ENCODE peak calls at places on chromosome 10, in eight cellular contexts. U is prostate gland, H is endodermal cell, E is fibroblast of lung, M is caudate nucleus, W is spleen, G is sigmoid colon, P is psoas muscle. Z is an unnamed sample.

GRCh38 chr10:100151901-100152300 is 33.9 kb downstream of the ERLIN1 start:
- DNase-seq in U (no peak), H (no peak), E (no peak), M (no peak), W (no peak), G (no peak), P (no peak), Z (no peak)

GRCh38 chr10:43137701-43137970 is 609 bp upstream of the CSGALNACT2 start:
- DNase-seq in U (no peak), H (peak), E (peak), M (peak), W (peak), G (no peak), P (peak), Z (peak)

GRCh38 chr10:51244308-51244707 is 170.0 kb downstream of the PRKG1 start:
- DNase-seq in U (no peak), H (no peak), E (no peak), M (no peak), W (no peak), G (no peak), P (no peak), Z (no peak)

GRCh38 chr10:56606202-56606601 is 245.1 kb upstream of the ZWINT start:
- DNase-seq in U (no peak), H (no peak), E (no peak), M (no peak), W (no peak), G (no peak), P (no peak), Z (no peak)

GRCh38 chr10:61825617-61826016 is 75.9 kb upstream of the ARID5B start:
- DNase-seq in U (no peak), H (no peak), E (no peak), M (no peak), W (no peak), G (no peak), P (no peak), Z (no peak)

GRCh38 chr10:37654466-37654865 is 202.9 kb downstream of the ZNF248 start:
- DNase-seq in U (no peak), H (no peak), E (no peak), M (no peak), W (no peak), G (no peak), P (no peak), Z (no peak)

GRCh38 chr10:101961591-101962498 is 94.1 kb downstream of the ARMH3 start:
- DNase-seq in U (no peak), H (no peak), E (peak), M (no peak), W (no peak), G (no peak), P (peak), Z (no peak)

GRCh38 chr10:129761166-129761565 is 202.9 kb downstream of the EBF3 start:
- DNase-seq in U (no peak), H (peak), E (no peak), M (no peak), W (peak), G (no peak), P (no peak), Z (peak)

GRCh38 chr10:5720182-5720581 is 35.5 kb downstream of the TASOR2 start:
- DNase-seq in U (no peak), H (no peak), E (no peak), M (no peak), W (no peak), G (no peak), P (no peak), Z (no peak)

GRCh38 chr10:103663802-103664201 is 170.3 kb downstream of the NEURL1 start:
- DNase-seq in U (peak), H (no peak), E (no peak), M (peak), W (no peak), G (peak), P (peak), Z (peak)

GRCh38 chr10:24097771-24098207 is 111.1 kb upstream of the KIAA1217 start:
- DNase-seq in U (peak), H (peak), E (no peak), M (no peak), W (no peak), G (no peak), P (no peak), Z (no peak)

GRCh38 chr10:124091646-124092269 is 1.6 kb downstream of the CHST15 start:
- DNase-seq in U (no peak), H (peak), E (peak), M (peak), W (peak), G (peak), P (peak), Z (peak)

GRCh38 chr10:112904000-112904399 is 46.0 kb upstream of the TCF7L2 start:
- DNase-seq in U (no peak), H (no peak), E (no peak), M (no peak), W (no peak), G (no peak), P (no peak), Z (no peak)

GRCh38 chr10:102009801-102010425 is 46.1 kb downstream of the ARMH3 start:
- DNase-seq in U (peak), H (peak), E (peak), M (peak), W (no peak), G (peak), P (no peak), Z (no peak)

GRCh38 chr10:5888843-5889623 is 660 bp downstream of the ANKRD16 start:
- DNase-seq in U (no peak), H (peak), E (peak), M (peak), W (peak), G (peak), P (peak), Z (peak)

GRCh38 chr10:133356953-133357292 is 896 bp downstream of the FUOM start:
- DNase-seq in U (no peak), H (no peak), E (no peak), M (no peak), W (no peak), G (no peak), P (no peak), Z (no peak)

GRCh38 chr10:104293781-104294321 is 24.9 kb downstream of the GSTO2 start:
- DNase-seq in U (no peak), H (no peak), E (no peak), M (no peak), W (no peak), G (no peak), P (no peak), Z (no peak)

GRCh38 chr10:71933651-71934050 is 30.5 kb upstream of the CHST3 start:
- DNase-seq in U (no peak), H (no peak), E (no peak), M (no peak), W (no peak), G (no peak), P (no peak), Z (no peak)

GRCh38 chr10:103550229-103550628 is 56.7 kb downstream of the NEURL1 start:
- DNase-seq in U (no peak), H (no peak), E (no peak), M (no peak), W (peak), G (peak), P (peak), Z (no peak)

GRCh38 chr10:10891437-10891836 is 126.2 kb upstream of the CELF2 start:
- DNase-seq in U (no peak), H (no peak), E (peak), M (no peak), W (no peak), G (no peak), P (peak), Z (no peak)

GRCh38 chr10:33331020-33331557 is 3.4 kb downstream of the NRP1 start:
- DNase-seq in U (no peak), H (no peak), E (no peak), M (no peak), W (no peak), G (no peak), P (no peak), Z (no peak)

GRCh38 chr10:3062502-3063186 is 4.7 kb upstream of the PFKP start:
- DNase-seq in U (no peak), H (no peak), E (no peak), M (no peak), W (no peak), G (peak), P (no peak), Z (no peak)

GRCh38 chr10:71756441-71757191 is 16.7 kb downstream of the VSIR start:
- DNase-seq in U (no peak), H (no peak), E (peak), M (no peak), W (no peak), G (no peak), P (no peak), Z (peak)

GRCh38 chr10:60417024-60417423 is 27.3 kb upstream of the ANK3 start:
- DNase-seq in U (no peak), H (no peak), E (no peak), M (no peak), W (no peak), G (no peak), P (no peak), Z (no peak)

GRCh38 chr10:25933653-25934608 is at the start of gene MYO3A:
- DNase-seq in U (no peak), H (peak), E (no peak), M (no peak), W (peak), G (no peak), P (no peak), Z (no peak)

GRCh38 chr10:6120691-6121090 is 31.9 kb downstream of the RBM17 start:
- DNase-seq in U (no peak), H (no peak), E (no peak), M (no peak), W (no peak), G (peak), P (no peak), Z (no peak)

GRCh38 chr10:43048301-43049051 is 28.4 kb upstream of the RET start:
- DNase-seq in U (no peak), H (peak), E (no peak), M (no peak), W (no peak), G (peak), P (no peak), Z (peak)

GRCh38 chr10:15351099-15351820 is 19.8 kb downstream of the FAM171A1 start:
- DNase-seq in U (no peak), H (no peak), E (no peak), M (peak), W (no peak), G (no peak), P (no peak), Z (no peak)

GRCh38 chr10:103514244-103514643 is 20.7 kb downstream of the NEURL1 start:
- DNase-seq in U (no peak), H (no peak), E (no peak), M (no peak), W (peak), G (no peak), P (no peak), Z (no peak)

GRCh38 chr10:68156373-68157185 is 47.3 kb downstream of the MYPN start:
- DNase-seq in U (peak), H (peak), E (peak), M (peak), W (no peak), G (peak), P (no peak), Z (no peak)

GRCh38 chr10:133422821-133423771 is 1.3 kb downstream of the SPRN start:
- DNase-seq in U (peak), H (peak), E (no peak), M (no peak), W (peak), G (no peak), P (no peak), Z (no peak)

GRCh38 chr10:102231357-102232318 is 5.5 kb downstream of the ELOVL3 start:
- DNase-seq in U (no peak), H (peak), E (no peak), M (no peak), W (peak), G (no peak), P (peak), Z (peak)

GRCh38 chr10:35435824-35436223 is 99.5 kb downstream of the CCNY start:
- DNase-seq in U (no peak), H (no peak), E (no peak), M (no peak), W (no peak), G (no peak), P (no peak), Z (no peak)

GRCh38 chr10:95533590-95533989 is 27.6 kb downstream of the SORBS1 start:
- DNase-seq in U (no peak), H (no peak), E (no peak), M (no peak), W (no peak), G (no peak), P (no peak), Z (no peak)

GRCh38 chr10:95531994-95532399 is 29.2 kb downstream of the SORBS1 start:
- DNase-seq in U (no peak), H (no peak), E (no peak), M (no peak), W (no peak), G (no peak), P (no peak), Z (no peak)

GRCh38 chr10:95531041-95531809 is 29.9 kb downstream of the SORBS1 start:
- DNase-seq in U (no peak), H (no peak), E (no peak), M (no peak), W (no peak), G (no peak), P (no peak), Z (no peak)

GRCh38 chr10:95530561-95530960 is 30.6 kb downstream of the SORBS1 start:
- DNase-seq in U (no peak), H (no peak), E (no peak), M (no peak), W (no peak), G (no peak), P (no peak), Z (no peak)

DNA sequence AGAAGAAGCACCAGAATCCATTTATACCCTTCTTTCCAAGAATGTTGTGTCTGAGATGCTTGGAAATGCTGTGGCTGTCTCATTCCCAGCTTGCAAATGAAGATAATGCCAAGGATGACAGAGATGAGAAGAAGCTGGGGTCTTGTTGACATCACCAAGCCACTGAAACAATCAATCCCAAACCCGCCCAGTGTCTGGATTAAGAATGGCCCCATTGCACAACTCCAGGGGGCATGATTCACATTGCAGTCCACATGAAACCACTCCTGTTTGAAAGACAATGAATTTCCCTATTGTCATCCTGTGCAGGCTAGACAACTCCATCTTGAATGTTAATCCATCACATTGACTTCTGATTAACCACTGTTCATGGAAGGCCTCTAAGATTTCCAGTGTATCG is 28.6 kb downstream of the SORBS1 start:
- DNase-seq in U (no peak), H (no peak), E (no peak), M (no peak), W (no peak), G (no peak), P (no peak), Z (no peak)
- H3K27ac ChIP-seq in U (peak), H (no peak), E (no peak), M (no peak), W (no peak), G (peak), P (peak), Z (no peak)

GRCh38 chr10:29710128-29710527 is 75.4 kb upstream of the SVIL start:
- DNase-seq in U (no peak), H (no peak), E (no peak), M (no peak), W (no peak), G (no peak), P (no peak), Z (no peak)
- H3K27ac ChIP-seq in U (no peak), H (no peak), E (no peak), M (no peak), W (no peak), G (no peak), P (no peak), Z (no peak)

GRCh38 chr10:74006269-74006668 is 8.4 kb downstream of the VCL start:
- DNase-seq in U (no peak), H (no peak), E (no peak), M (no peak), W (no peak), G (no peak), P (no peak), Z (no peak)
- H3K27ac ChIP-seq in U (no peak), H (no peak), E (no peak), M (no peak), W (no peak), G (no peak), P (peak), Z (no peak)

GRCh38 chr10:17673517-17674051 is 29.6 kb downstream of the STAM start:
- DNase-seq in U (no peak), H (peak), E (peak), M (no peak), W (no peak), G (no peak), P (no peak), Z (no peak)
- H3K27ac ChIP-seq in U (no peak), H (peak), E (peak), M (no peak), W (no peak), G (peak), P (peak), Z (no peak)

GRCh38 chr10:80501381-80501912 is 36.3 kb upstream of the SH2D4B start:
- DNase-seq in U (no peak), H (no peak), E (no peak), M (no peak), W (peak), G (no peak), P (no peak), Z (no peak)
- H3K27ac ChIP-seq in U (no peak), H (no peak), E (no peak), M (peak), W (peak), G (peak), P (no peak), Z (peak)

GRCh38 chr10:93261089-93261488 is 187.4 kb downstream of the CYP26A1 start:
- DNase-seq in U (peak), H (no peak), E (no peak), M (no peak), W (no peak), G (no peak), P (no peak), Z (no peak)

GRCh38 chr10:93267521-93267920 is 193.8 kb downstream of the CYP26A1 start:
- DNase-seq in U (no peak), H (no peak), E (no peak), M (no peak), W (no peak), G (no peak), P (no peak), Z (no peak)

GRCh38 chr10:93266858-93267257 is 193.2 kb downstream of the CYP26A1 start:
- DNase-seq in U (no peak), H (no peak), E (no peak), M (no peak), W (no peak), G (no peak), P (no peak), Z (no peak)

GRCh38 chr10:93259126-93259525 is 185.4 kb downstream of the CYP26A1 start:
- DNase-seq in U (no peak), H (no peak), E (no peak), M (no peak), W (no peak), G (no peak), P (no peak), Z (no peak)

GRCh38 chr10:93261961-93262610 is 188.4 kb downstream of the CYP26A1 start:
- DNase-seq in U (no peak), H (no peak), E (no peak), M (no peak), W (no peak), G (no peak), P (no peak), Z (no peak)
- H3K27ac ChIP-seq in U (no peak), H (no peak), E (no peak), M (no peak), W (no peak), G (no peak), P (no peak), Z (no peak)

GRCh38 chr10:77907900-77908717 is 18.4 kb downstream of the DLG5 start:
- DNase-seq in U (no peak), H (peak), E (no peak), M (no peak), W (no peak), G (no peak), P (no peak), Z (no peak)
- H3K27ac ChIP-seq in U (peak), H (no peak), E (no peak), M (no peak), W (no peak), G (no peak), P (no peak), Z (no peak)

GRCh38 chr10:29409241-29410051 is 120.6 kb downstream of the LYZL1 start:
- DNase-seq in U (peak), H (no peak), E (peak), M (peak), W (peak), G (peak), P (peak), Z (peak)
- H3K27ac ChIP-seq in U (peak), H (no peak), E (peak), M (peak), W (peak), G (peak), P (peak), Z (peak)

Z was measured in right cardiac atrium.